ENCODE peak calls at places on chromosomes 1 and 21, in eight cellular contexts. L, U, J, Q, Y, X, P and C are unnamed samples.

GRCh38 chr1:61244114-61244513 is 161.8 kb downstream of the NFIA start:
- DNase-seq in L (peak; percentile 69), U (no peak), J (no peak), Q (no peak), Y (no peak), X (peak; percentile 90), P (no peak), C (no peak)

GRCh38 chr1:221169447-221169889 is 290.2 kb downstream of the HLX start:
- DNase-seq in L (no peak), U (no peak), J (no peak), Q (no peak), Y (no peak), X (no peak), P (no peak), C (no peak)

GRCh38 chr1:238485906-238486219 is 595.1 kb upstream of the ZP4 start:
- DNase-seq in L (no peak), U (no peak), J (no peak), Q (no peak), Y (no peak), X (no peak), P (no peak), C (no peak)

GRCh38 chr1:100879422-100879821 is 15.2 kb downstream of the EXTL2 start:
- DNase-seq in L (no peak), U (no peak), J (no peak), Q (no peak), Y (no peak), X (peak; percentile 65), P (no peak), C (no peak)

GRCh38 chr1:219050268-219050917 is 123.3 kb upstream of the LYPLAL1 start:
- DNase-seq in L (no peak), U (no peak), J (no peak), Q (no peak), Y (no peak), X (no peak), P (no peak), C (no peak)

GRCh38 chr1:228646717-228647522 is 88.4 kb upstream of the RHOU start:
- DNase-seq in L (peak; percentile 71), U (peak; percentile 83), J (peak; percentile 69), Q (peak; percentile 67), Y (no peak), X (peak; percentile 41), P (peak; percentile 45), C (peak; percentile 27)

GRCh38 chr1:71792264-71792663 is 490.1 kb downstream of the NEGR1 start:
- DNase-seq in L (no peak), U (no peak), J (no peak), Q (no peak), Y (no peak), X (no peak), P (no peak), C (no peak)

GRCh38 chr1:1205769-1206375 is 520 bp downstream of the TNFRSF18 start:
- DNase-seq in L (no peak), U (no peak), J (peak; percentile 76), Q (peak; percentile 40), Y (peak; percentile 13), X (no peak), P (no peak), C (no peak)

GRCh38 chr1:91712981-91713841 is 172.7 kb downstream of the TGFBR3 start:
- DNase-seq in L (no peak), U (no peak), J (peak; percentile 52), Q (no peak), Y (peak; percentile 69), X (peak; percentile 77), P (peak; percentile 41), C (peak; percentile 29)

GRCh38 chr1:36115200-36115669 is 9.8 kb downstream of the COL8A2 start:
- DNase-seq in L (peak; percentile 52), U (no peak), J (no peak), Q (peak; percentile 92), Y (peak; percentile 33), X (peak; percentile 56), P (peak; percentile 17), C (no peak)

GRCh38 chr1:55893155-55893554 is 678.0 kb upstream of the USP24 start:
- DNase-seq in L (peak; percentile 55), U (peak; percentile 71), J (no peak), Q (no peak), Y (no peak), X (peak; percentile 73), P (no peak), C (no peak)

GRCh38 chr1:87179076-87179475 is 149.6 kb upstream of the LMO4 start:
- DNase-seq in L (no peak), U (no peak), J (no peak), Q (no peak), Y (no peak), X (no peak), P (no peak), C (no peak)

GRCh38 chr1:230858918-230859819 is 9.2 kb downstream of the C1orf198 start:
- DNase-seq in L (no peak), U (no peak), J (no peak), Q (no peak), Y (no peak), X (peak; percentile 90), P (no peak), C (peak; percentile 53)

GRCh38 chr1:178706467-178706866 is 18.6 kb upstream of the RALGPS2 start:
- DNase-seq in L (peak; percentile 45), U (no peak), J (no peak), Q (no peak), Y (peak; percentile 37), X (peak; percentile 87), P (no peak), C (peak; percentile 41)

GRCh38 chr1:158011714-158012113 is 18.3 kb downstream of the KIRREL1 start:
- DNase-seq in L (no peak), U (no peak), J (no peak), Q (peak; percentile 60), Y (no peak), X (peak; percentile 61), P (no peak), C (no peak)

GRCh38 chr1:158007949-158008386 is 14.5 kb downstream of the KIRREL1 start:
- DNase-seq in L (no peak), U (no peak), J (no peak), Q (no peak), Y (no peak), X (no peak), P (no peak), C (no peak)

GRCh38 chr1:158005249-158005648 is 11.8 kb downstream of the KIRREL1 start:
- DNase-seq in L (no peak), U (no peak), J (no peak), Q (no peak), Y (no peak), X (no peak), P (no peak), C (no peak)

GRCh38 chr1:158007180-158007579 is 13.7 kb downstream of the KIRREL1 start:
- DNase-seq in L (no peak), U (no peak), J (no peak), Q (no peak), Y (no peak), X (no peak), P (no peak), C (no peak)

DNA sequence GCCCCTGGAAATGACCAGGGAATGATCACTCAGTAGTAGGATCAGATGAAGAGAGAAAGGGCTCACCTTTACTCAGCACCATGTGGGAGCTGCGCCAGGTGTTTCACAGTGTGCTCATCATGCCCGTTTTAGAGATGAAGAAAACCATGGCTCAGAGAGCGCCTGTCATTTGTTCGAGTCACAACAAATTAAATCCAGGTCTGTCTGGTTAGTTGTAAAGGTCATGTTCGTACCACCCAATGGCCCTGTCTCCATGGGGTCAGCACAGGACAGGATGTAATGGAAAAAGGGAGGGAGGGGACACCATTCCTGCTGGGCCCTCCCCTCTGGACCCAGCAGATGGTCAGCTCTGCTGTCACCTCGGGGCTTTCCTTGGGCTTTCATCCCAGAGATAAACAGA is 15.2 kb downstream of the KIRREL1 start:
- DNase-seq in L (peak; percentile 63), U (no peak), J (no peak), Q (no peak), Y (no peak), X (no peak), P (no peak), C (no peak)
- H3K27ac ChIP-seq in L (peak overlapping the region; percentile 75), U (peak overlapping the region; percentile 98), J (peak overlapping the region; percentile 77), Q (peak overlapping the region; percentile 99), Y (peak overlapping the region; percentile 89), X (peak overlapping the region; percentile 86), P (peak overlapping the region; percentile 66), C (no peak overlapping the region)

GRCh38 chr21:33852495-33852894 is 63.1 kb downstream of the ATP5PO start:
- DNase-seq in L (no peak), U (no peak), J (no peak), Q (no peak), Y (no peak), X (no peak), P (no peak), C (no peak)
- H3K4me3 ChIP-seq in L (no peak overlapping the region), U (no peak overlapping the region), J (no peak overlapping the region), Q (no peak overlapping the region), Y (no peak overlapping the region), X (no peak overlapping the region), P (no peak overlapping the region), C (no peak overlapping the region)

GRCh38 chr1:6579374-6580118 is at the start of gene ZBTB48:
- DNase-seq in L (peak; percentile 97), U (peak; percentile 92), J (peak; percentile 100), Q (peak; percentile 100), Y (peak; percentile 100), X (peak; percentile 96), P (peak; percentile 100), C (peak; percentile 99)
- H3K27ac ChIP-seq in L (peak within 1 kb of the TSS; percentile 80), U (peak within 1 kb of the TSS; percentile 93), J (peak within 1 kb of the TSS; percentile 96), Q (no peak within 1 kb of the TSS), Y (peak within 1 kb of the TSS; percentile 93), X (peak within 1 kb of the TSS; percentile 82), P (peak within 1 kb of the TSS; percentile 84), C (peak within 1 kb of the TSS; percentile 83)

GRCh38 chr1:247295274-247295684 is 36.4 kb downstream of the ZNF496 start:
- DNase-seq in L (no peak), U (no peak), J (no peak), Q (no peak), Y (no peak), X (no peak), P (no peak), C (peak; percentile 3)

GRCh38 chr1:247298124-247298481 is 33.6 kb downstream of the ZNF496 start:
- DNase-seq in L (no peak), U (no peak), J (no peak), Q (no peak), Y (no peak), X (no peak), P (no peak), C (no peak)

GRCh38 chr1:247295746-247296145 is 35.9 kb downstream of the ZNF496 start:
- DNase-seq in L (no peak), U (no peak), J (no peak), Q (no peak), Y (no peak), X (no peak), P (no peak), C (no peak)

GRCh38 chr1:247297263-247298123 is 34.2 kb downstream of the ZNF496 start:
- DNase-seq in L (no peak), U (no peak), J (no peak), Q (no peak), Y (no peak), X (no peak), P (peak; percentile 32), C (no peak)

DNA sequence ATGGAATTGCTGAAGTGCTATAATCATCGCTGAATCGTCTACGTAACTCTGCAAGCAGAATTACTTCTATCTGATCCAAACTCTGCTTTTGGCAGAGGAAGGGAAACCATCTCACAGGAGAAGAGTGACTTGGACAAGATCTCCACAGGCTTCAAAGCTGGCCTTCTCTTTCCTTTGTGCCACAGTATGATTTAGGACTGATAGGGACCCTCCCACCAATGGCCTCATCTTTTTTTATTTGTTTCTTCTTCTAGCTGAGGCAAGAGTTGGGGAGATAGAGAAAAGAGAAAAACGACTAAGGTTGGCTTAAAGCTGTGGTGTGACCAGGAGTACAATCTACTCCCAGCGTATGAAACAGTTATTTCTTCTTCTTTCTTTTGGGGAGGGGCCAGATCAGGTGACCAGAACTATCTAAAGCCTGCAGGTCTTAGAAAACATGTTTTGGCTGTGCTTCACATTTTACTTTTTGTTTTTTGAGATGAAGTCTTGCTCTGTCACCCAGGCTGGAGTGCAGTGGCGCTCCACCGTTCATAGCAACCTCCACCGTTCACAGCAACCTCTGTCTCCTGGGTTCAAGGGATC is 35.0 kb downstream of the ZNF496 start:
- DNase-seq in L (no peak), U (no peak), J (no peak), Q (no peak), Y (no peak), X (no peak), P (no peak), C (no peak)
- H3K4me3 ChIP-seq in L (no peak overlapping the region), U (no peak overlapping the region), J (no peak overlapping the region), Q (no peak overlapping the region), Y (no peak overlapping the region), X (no peak overlapping the region), P (no peak overlapping the region), C (no peak overlapping the region)